ENCODE peak calls at places on chromosomes 16 and 17, in seven cellular contexts. N is HCT116, T is SK-N-SH, E is K562, S is HepG2, I is H1, A is GM12878. D is an unnamed sample.

GRCh38 chr17:44372036-44372435 is 8.4 kb upstream of the FAM171A2 start:
- DNase-seq in A (no peak), T (no peak), E (no peak), I (no peak), N (no peak), S (no peak), D (no peak)

GRCh38 chr16:46908540-46909372 is 24.6 kb downstream of the GPT2 start:
- DNase-seq in T (peak), S (peak), I (peak), E (peak), N (peak), A (no peak), D (peak)

GRCh38 chr17:72455562-72455961 is 334.7 kb downstream of the SOX9 start:
- DNase-seq in T (no peak), S (no peak), E (no peak), A (no peak), N (no peak), I (no peak), D (no peak)

GRCh38 chr16:372584-372983 is 2.2 kb upstream of the MRPL28 start:
- DNase-seq in E (no peak), N (no peak), S (no peak), I (no peak), T (no peak), A (no peak), D (no peak)

GRCh38 chr17:7903154-7904103 is 12.7 kb downstream of the RNF227 start:
- DNase-seq in S (no peak), I (no peak), N (no peak), A (no peak), T (no peak), E (no peak), D (no peak)

GRCh38 chr17:59777033-59777432 is 69.6 kb downstream of the VMP1 start:
- DNase-seq in E (no peak), N (no peak), A (no peak), S (no peak), T (no peak), I (no peak), D (no peak)

GRCh38 chr16:70453891-70454220 is 539 bp upstream of the FCSK start:
- DNase-seq in S (no peak), T (peak), A (no peak), I (no peak), E (no peak), N (no peak), D (no peak)

GRCh38 chr17:72592242-72592966 is 471.6 kb downstream of the SOX9 start:
- DNase-seq in T (peak), E (peak), A (no peak), N (peak), I (peak), S (peak), D (peak)

GRCh38 chr16:17454331-17454730 is 16.4 kb downstream of the XYLT1 start:
- DNase-seq in T (no peak), A (no peak), E (no peak), S (no peak), N (no peak), I (no peak), D (no peak)

GRCh38 chr17:17960500-17961050 is 11.6 kb downstream of the TOM1L2 start:
- DNase-seq in S (no peak), T (no peak), E (no peak), N (no peak), A (no peak), I (no peak), D (no peak)

GRCh38 chr16:74832228-74832627 is 57.6 kb upstream of the FA2H start:
- DNase-seq in T (no peak), N (no peak), A (no peak), I (no peak), E (no peak), S (no peak), D (no peak)

GRCh38 chr16:69567031-69567680 is 1.4 kb downstream of the NFAT5 start:
- DNase-seq in I (no peak), E (no peak), A (no peak), N (no peak), T (peak), S (peak), D (peak)

GRCh38 chr16:89425523-89425922 is 64.8 kb downstream of the ANKRD11 start:
- DNase-seq in A (no peak), S (no peak), I (no peak), T (no peak), E (no peak), N (no peak), D (no peak)

GRCh38 chr17:7237761-7238417 is 1.4 kb downstream of the PHF23 start:
- DNase-seq in N (no peak), I (peak), E (peak), T (peak), S (peak), A (no peak), D (peak)

DNA sequence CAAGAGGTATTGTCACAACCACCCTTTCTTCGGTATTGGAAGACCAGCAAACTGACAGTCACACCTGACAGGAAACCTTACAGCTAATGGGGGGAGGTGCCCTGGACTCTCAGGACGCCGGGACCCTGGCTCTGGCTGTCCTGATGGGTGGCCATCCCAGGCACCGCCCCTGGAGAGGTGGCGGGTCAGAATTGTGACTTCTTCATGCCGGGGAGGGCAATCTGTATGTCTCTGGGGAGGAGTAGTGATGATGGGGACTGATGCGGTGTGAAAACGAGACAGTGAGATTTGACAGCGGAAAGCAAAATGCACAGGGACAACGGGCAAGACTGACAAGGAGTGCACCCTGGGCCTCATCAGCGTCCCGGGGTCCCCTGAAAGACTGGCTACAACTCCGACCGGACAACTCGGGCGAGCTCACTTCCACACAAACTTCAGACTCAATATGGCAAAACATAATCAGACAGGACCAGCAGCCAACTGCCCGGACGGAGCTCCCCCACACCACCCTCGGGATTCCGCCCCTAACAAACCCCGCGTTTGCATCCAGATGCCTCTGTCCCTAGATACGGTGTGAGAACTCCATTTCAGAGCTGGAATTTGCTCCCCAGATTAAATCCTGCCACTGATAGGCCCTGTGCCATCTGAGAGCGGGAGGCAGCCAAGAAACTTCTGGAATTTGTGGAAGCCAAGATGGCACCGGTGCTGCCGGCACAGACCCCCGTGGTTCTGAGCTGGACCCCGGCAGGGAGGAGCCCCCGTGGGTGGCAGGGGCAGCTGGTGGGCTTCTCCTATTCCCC is 83.6 kb upstream of the CREBBP start:
- DNase-seq in I (no peak), E (no peak), T (no peak), A (no peak), N (no peak), S (no peak), D (no peak)
- TF ChIP-seq JUND in I (no peak), E (no peak), T (no peak), A (no peak), N (no peak), S (no peak), D (no peak)

DNA sequence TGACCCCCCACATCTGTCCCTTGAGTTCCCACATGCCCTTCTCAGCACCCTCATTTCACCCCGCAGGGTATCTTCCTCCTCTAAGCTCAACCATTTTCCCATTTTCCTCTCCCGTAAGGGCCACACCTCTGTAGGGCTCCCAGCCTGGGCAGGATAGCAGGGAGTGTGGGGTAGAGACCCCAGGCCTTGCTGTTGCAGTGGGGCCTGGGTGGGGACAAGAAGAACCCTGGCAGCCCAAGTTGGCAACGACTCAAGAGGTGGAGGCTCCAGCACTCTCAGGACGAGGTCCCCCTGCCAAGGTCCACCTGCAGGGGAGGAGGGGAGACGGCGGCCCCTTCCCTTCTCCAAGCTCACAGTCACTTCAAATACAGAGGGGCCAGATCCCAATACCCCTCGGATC is 2.0 kb upstream of the TMEM92 start:
- DNase-seq in A (no peak), N (no peak), I (peak), T (peak), S (no peak), E (no peak), D (no peak)
- TF ChIP-seq JUND in A (no peak), N (no peak), I (no peak), T (no peak), S (no peak), E (no peak), D (no peak)

DNA sequence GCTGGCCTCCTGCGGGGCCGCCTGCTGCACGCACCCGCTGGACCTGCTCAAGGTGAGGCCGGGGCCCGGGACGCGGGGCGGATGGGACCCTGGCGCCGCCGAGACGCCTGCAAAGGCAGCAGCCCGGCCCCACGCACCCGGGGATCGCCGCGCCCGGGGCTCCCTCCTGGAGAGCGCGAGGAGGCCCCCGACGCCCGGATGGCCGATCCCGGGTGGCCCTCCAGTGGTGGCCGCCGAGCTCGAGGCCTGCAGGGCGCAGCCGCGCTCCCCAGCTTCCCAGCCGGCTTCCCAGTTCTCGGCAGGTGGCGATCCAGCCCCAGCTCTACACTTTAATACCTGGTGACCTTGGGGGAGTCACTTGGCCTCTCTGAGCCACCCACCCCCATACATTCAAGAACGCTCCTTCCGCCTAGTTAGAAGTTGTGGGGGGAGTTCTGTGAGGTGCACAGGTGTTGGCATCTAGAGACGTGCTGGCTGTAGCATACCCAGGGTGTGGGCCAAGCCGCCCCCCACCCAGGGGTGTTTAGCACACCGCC is 452 bp downstream of the SLC25A10 start:
- DNase-seq in N (no peak), T (peak), S (peak), A (no peak), I (no peak), E (peak), D (peak)
- TF ChIP-seq JUND in N (no peak), T (no peak), S (no peak), A (no peak), I (no peak), E (no peak), D (no peak)

DNA sequence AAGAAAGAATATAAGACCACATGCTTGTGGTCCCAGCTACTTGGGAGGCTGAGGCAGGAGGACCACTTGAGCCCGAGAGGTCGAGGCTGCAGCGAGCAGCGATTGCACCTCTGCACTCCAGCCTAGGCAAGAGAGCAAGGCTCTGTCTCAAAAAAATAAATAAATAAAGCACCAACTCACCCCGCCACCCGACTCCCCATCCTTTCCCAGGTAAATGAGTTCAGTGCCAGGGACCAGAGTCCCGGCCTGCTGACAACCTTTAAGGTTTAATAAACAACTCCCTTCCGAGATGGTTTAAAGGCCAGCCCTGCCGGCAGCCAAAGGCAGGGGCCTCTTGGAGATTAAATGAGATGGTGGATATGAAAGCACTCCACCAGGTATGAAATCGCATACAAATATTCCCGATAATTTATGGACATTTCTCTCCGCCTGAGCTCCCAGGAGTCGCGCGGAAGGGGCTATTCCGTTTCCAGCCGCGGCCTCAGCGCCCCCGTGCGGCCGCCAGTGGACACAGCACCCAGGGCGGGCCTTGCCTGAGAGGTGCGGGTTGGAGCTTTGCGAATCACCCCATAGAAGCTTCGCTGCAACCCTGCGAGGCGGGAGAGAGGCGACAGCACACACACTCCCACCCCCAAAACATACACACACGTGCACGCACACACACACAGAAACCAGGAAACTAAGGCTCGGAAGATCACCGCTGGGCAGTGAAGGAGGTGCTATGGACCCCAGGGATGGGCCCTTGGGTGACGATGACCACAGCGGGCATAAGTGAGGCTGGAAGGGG is 4.0 kb upstream of the RPL38 start:
- DNase-seq in I (peak), A (no peak), S (peak), N (no peak), T (peak), E (peak), D (peak)
- TF ChIP-seq JUND in I (no peak), A (no peak), S (no peak), N (no peak), T (no peak), E (no peak), D (no peak)

GRCh38 chr17:82592289-82592683 is 56.0 kb downstream of the WDR45B start:
- DNase-seq in N (no peak), T (peak), E (no peak), A (no peak), I (no peak), S (peak), D (peak)
- TF ChIP-seq JUND in N (no peak), T (no peak), E (no peak), A (no peak), I (no peak), S (no peak), D (no peak)

GRCh38 chr16:49281843-49282642 is 405 bp upstream of the CBLN1 start:
- DNase-seq in E (peak), T (peak), S (no peak), A (no peak), I (peak), N (no peak), D (peak)
- TF ChIP-seq JUND in E (no peak), T (no peak), S (no peak), A (no peak), I (no peak), N (no peak), D (no peak)

GRCh38 chr17:57833597-57833939 is 16.3 kb downstream of the MRPS23 start:
- DNase-seq in T (no peak), E (no peak), N (no peak), S (no peak), A (no peak), I (no peak), D (no peak)

GRCh38 chr17:57832711-57833596 is 16.9 kb downstream of the MRPS23 start:
- DNase-seq in N (peak), E (peak), I (peak), T (peak), A (no peak), S (peak), D (peak)

GRCh38 chr17:57835333-57835900 is 14.4 kb downstream of the MRPS23 start:
- DNase-seq in T (no peak), N (no peak), A (no peak), E (no peak), S (peak), I (no peak), D (peak)

GRCh38 chr17:57832299-57832698 is 17.5 kb downstream of the MRPS23 start:
- DNase-seq in S (no peak), E (no peak), N (no peak), T (no peak), A (no peak), I (no peak), D (no peak)

DNA sequence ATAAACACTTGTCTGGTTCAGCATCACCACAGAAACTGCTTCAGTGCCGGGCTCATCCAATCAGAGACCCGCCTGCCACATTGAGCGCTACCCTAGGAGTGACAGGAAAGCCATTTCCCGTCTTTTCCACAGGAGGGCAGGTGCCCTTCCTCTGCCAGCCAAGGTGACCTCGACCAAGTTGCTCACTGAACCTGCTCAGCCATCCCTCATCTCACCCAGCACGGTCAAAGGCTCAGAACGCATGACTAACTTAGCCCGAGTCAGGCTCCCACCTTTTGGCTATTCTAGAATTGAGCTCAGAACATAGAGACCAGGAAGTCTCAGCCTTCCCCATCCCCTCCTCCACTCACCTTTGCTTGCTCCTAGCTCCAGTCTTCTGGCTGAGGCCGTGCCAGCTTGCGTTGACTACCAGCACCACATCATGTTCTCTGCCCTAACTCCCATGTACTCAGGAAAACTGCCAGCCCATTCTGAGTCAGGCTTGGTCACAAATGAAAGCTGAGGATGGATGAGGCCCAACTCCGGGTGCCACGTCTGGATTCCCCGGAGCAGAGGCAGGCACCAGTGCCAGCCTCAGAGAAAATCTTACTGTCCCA is 15.6 kb downstream of the MRPS23 start:
- DNase-seq in S (no peak), A (no peak), E (no peak), N (no peak), I (peak), T (peak), D (no peak)
- TF ChIP-seq JUND in S (no peak), A (no peak), E (no peak), N (no peak), I (no peak), T (no peak), D (no peak)

DNA sequence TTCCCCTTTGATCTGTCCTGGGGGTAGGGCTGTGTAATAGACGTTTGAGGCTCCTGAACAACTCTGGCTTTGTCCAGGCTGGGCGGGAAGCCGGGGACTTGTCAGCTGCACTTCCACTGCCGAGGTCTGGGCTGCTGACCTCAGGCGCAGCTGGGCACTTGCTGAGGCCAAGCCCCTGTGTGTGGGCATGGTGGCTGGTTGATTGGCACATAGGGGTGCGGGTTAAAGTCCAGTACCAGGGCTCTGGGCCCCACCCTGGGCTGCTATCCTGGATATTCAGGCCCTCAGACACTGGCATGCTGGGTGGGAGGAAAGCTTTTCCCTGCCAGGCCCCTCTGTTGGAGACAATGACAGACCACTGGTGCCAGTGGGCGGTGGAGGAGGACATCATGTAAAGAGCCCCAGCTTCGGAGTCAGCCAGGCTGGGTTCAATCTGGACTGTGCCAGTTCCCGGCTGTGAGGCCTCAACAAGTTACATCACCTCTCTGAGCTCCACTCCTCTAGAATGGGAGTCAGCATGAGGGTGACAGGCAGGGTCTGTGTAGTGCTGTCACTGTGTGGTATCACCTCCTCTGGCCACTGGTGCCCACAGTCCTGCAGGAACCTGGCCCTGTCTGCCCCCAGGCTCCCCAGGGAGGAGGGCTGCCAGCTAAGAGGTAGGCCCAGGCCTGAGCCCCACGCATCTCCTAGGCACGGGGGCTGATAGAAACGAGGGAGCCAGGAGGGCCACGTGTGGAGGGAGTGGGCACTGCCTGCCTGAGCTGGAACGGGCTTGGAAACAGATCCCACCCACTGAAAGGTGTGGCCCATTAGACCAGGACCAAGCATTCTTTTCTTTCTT is 42.5 kb downstream of the PSME3IP1 start:
- DNase-seq in T (no peak), N (no peak), I (no peak), E (no peak), S (no peak), A (no peak), D (no peak)
- TF ChIP-seq JUND in T (no peak), N (no peak), I (no peak), E (no peak), S (no peak), A (no peak), D (no peak)